ENCODE peak calls at places on chromosomes 7 and 10, in seven cellular contexts. R is dorsolateral prefrontal cortex, G is pancreas, V is IMR-90, U is hepatocyte, Z is A549, Q is thoracic aorta. B is an unnamed sample.

GRCh38 chr7:98562336-98563182 is 54.5 kb upstream of the NPTX2 start:
- DNase-seq in Z (no peak), Q (no peak), G (no peak), U (no peak), V (no peak), R (no peak), B (no peak)

GRCh38 chr10:3225589-3225988 is 53.0 kb upstream of the PITRM1 start:
- DNase-seq in Q (no peak), Z (no peak), G (no peak), V (peak; percentile 69), U (no peak), R (no peak), B (no peak)

GRCh38 chr7:78090616-78091015 is 292.0 kb downstream of the PHTF2 start:
- DNase-seq in Q (no peak), Z (no peak), G (no peak), U (no peak), R (no peak), V (peak; percentile 16), B (no peak)

GRCh38 chr10:74929197-74929596 is 102.8 kb downstream of the KAT6B start:
- DNase-seq in R (no peak), U (no peak), V (peak; percentile 71), Q (no peak), G (no peak), Z (no peak), B (no peak)

GRCh38 chr10:43390791-43391190 is 18.2 kb downstream of the HNRNPF start:
- DNase-seq in U (peak; percentile 54), R (no peak), Z (no peak), Q (no peak), G (no peak), V (peak; percentile 49), B (no peak)

GRCh38 chr10:78464856-78465221 is 431.2 kb downstream of the RPS24 start:
- DNase-seq in Q (no peak), Z (no peak), R (no peak), G (no peak), U (no peak), V (no peak), B (no peak)

GRCh38 chr7:137994091-137994688 is 7.7 kb downstream of the CREB3L2 start:
- DNase-seq in Q (no peak), U (peak; percentile 54), R (no peak), Z (no peak), V (no peak), G (no peak), B (no peak)

GRCh38 chr7:17939670-17940301 is 508 bp downstream of the SNX13 start:
- DNase-seq in R (no peak), Q (peak; percentile 4), G (peak; percentile 59), Z (peak; percentile 50), V (peak; percentile 23), U (peak; percentile 58), B (peak; percentile 80)

GRCh38 chr7:156942708-156943090 is 6.8 kb upstream of the NOM1 start:
- DNase-seq in Z (no peak), R (no peak), V (no peak), G (peak; percentile 45), U (no peak), Q (no peak), B (no peak)

GRCh38 chr7:26584964-26585650 is 279.3 kb downstream of the SKAP2 start:
- DNase-seq in R (no peak), Q (no peak), G (no peak), Z (no peak), U (peak; percentile 28), V (no peak), B (no peak)

GRCh38 chr7:159012353-159013069 is 132.2 kb downstream of the VIPR2 start:
- DNase-seq in U (peak; percentile 62), Z (no peak), V (no peak), G (peak; percentile 53), R (peak; percentile 22), Q (no peak), B (peak; percentile 70)

GRCh38 chr10:22682237-22683192 is 31.9 kb downstream of the PIP4K2A start:
- DNase-seq in U (no peak), Q (no peak), Z (peak; percentile 24), G (no peak), R (no peak), V (peak; percentile 58), B (peak; percentile 51)

GRCh38 chr7:30926323-30926722 is 14.7 kb downstream of the AQP1 start:
- DNase-seq in Q (no peak), V (no peak), Z (no peak), G (peak; percentile 12), R (peak; percentile 12), U (no peak), B (no peak)

GRCh38 chr7:80185571-80185970 is 50.9 kb downstream of the GNAI1 start:
- DNase-seq in V (no peak), Q (no peak), G (no peak), Z (no peak), U (no peak), R (no peak), B (no peak)

GRCh38 chr7:139490130-139490529 is 6.7 kb upstream of the KLRG2 start:
- DNase-seq in U (no peak), G (peak; percentile 90), R (no peak), Z (no peak), Q (no peak), V (no peak), B (no peak)

GRCh38 chr10:98097611-98098010 is 36.8 kb upstream of the R3HCC1L start:
- DNase-seq in R (no peak), G (no peak), Q (no peak), Z (no peak), V (no peak), U (no peak), B (no peak)

GRCh38 chr10:77279207-77279606 is 358.4 kb downstream of the KCNMA1 start:
- DNase-seq in V (peak; percentile 55), R (peak; percentile 23), G (peak; percentile 21), U (no peak), Z (no peak), Q (peak; percentile 22), B (no peak)

GRCh38 chr10:111360260-111360925 is 283.6 kb downstream of the ADRA2A start:
- DNase-seq in V (no peak), G (peak; percentile 53), U (peak; percentile 60), Q (no peak), Z (no peak), R (no peak), B (peak; percentile 32)

GRCh38 chr7:85023066-85023687 is 163.7 kb downstream of the SEMA3D start:
- DNase-seq in V (peak; percentile 58), R (no peak), Z (no peak), U (peak; percentile 67), G (no peak), Q (no peak), B (no peak)
- TF ChIP-seq CTCF in V (peak; percentile 78), R (peak; percentile 81), Z (peak; percentile 92), U (peak; percentile 76), G (peak; percentile 29), Q (peak; percentile 71), B (peak; percentile 45)

GRCh38 chr7:116501425-116502167 is 2.1 kb downstream of the CAV2 start:
- DNase-seq in U (peak; percentile 35), Z (peak; percentile 33), Q (no peak), R (no peak), G (peak; percentile 46), V (peak; percentile 76), B (no peak)

GRCh38 chr7:116500071-116500853 is 724 bp downstream of the CAV2 start:
- DNase-seq in V (peak; percentile 50), U (peak; percentile 42), G (no peak), Q (no peak), R (no peak), Z (no peak), B (no peak)

GRCh38 chr7:116503835-116504234 is 4.3 kb downstream of the CAV2 start:
- DNase-seq in Z (no peak), G (no peak), R (no peak), U (no peak), V (no peak), Q (no peak), B (no peak)

GRCh38 chr7:116505278-116505677 is 5.7 kb downstream of the CAV2 start:
- DNase-seq in R (no peak), Z (no peak), U (no peak), G (no peak), V (no peak), Q (no peak), B (no peak)

DNA sequence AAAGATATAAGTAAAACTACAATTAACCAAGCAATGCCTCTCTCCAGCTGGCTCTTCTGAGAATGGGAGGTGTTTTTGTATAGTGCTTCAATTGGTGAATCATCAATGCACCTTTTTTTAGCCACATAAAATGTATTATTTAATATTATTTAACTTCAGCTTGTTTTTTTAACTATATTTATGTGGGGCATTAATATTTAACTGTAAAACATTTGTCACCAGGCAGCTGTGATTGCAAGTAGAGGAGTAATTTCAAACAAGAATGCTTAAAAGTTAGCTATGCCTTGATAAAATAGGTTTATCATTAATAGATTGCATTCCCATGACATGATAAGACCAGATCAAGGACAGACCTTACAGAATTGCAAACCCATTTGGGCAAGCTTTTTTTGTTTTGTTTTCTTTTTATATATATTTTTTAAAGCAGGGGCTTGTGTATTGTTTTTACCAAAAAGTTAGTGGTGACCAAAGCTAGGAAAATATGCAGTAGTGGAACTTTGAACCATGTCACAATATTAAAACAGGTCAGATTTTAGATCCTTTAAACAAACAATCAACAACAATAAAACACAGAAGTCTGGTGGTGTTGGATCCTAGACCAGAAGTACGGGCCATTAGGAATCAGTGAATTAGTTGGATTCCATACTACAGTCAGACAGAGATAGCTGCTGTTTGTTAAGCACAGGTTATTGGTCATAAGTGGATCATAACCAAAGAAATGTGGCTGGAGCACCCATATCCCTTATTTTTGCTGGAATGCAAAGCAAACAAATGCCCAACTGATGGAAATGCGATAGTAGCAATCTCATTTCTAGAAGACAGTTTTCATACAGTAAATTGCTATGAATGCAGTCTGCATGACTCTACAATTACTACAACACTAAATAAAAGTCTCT is 2.9 kb downstream of the CAV2 start:
- DNase-seq in G (no peak), R (no peak), V (no peak), U (no peak), Q (no peak), Z (peak; percentile 35), B (no peak)
- H3K4me3 ChIP-seq in G (no peak overlapping the region), R (no peak overlapping the region), V (peak overlapping the region; percentile 88), U (no peak overlapping the region), Q (peak overlapping the region; percentile 96), Z (peak overlapping the region; percentile 71), B (peak overlapping the region; percentile 60)

GRCh38 chr10:69377191-69377590 is 39.5 kb downstream of the TACR2 start:
- DNase-seq in R (no peak), G (no peak), Z (no peak), U (no peak), Q (no peak), V (no peak), B (no peak)

GRCh38 chr10:69375307-69376151 is 41.2 kb downstream of the TACR2 start:
- DNase-seq in V (no peak), U (no peak), G (peak; percentile 48), Z (no peak), Q (no peak), R (peak; percentile 43), B (no peak)

GRCh38 chr10:69374242-69374641 is 42.5 kb downstream of the TACR2 start:
- DNase-seq in U (no peak), V (no peak), G (no peak), R (no peak), Z (no peak), Q (no peak), B (no peak)

GRCh38 chr10:69376662-69377061 is 40.1 kb downstream of the TACR2 start:
- DNase-seq in Q (no peak), R (no peak), V (no peak), Z (no peak), U (no peak), G (no peak), B (no peak)

GRCh38 chr10:69374931-69375306 is 41.8 kb downstream of the TACR2 start:
- DNase-seq in V (no peak), G (no peak), U (no peak), Z (no peak), R (no peak), Q (no peak), B (no peak)
- H3K27ac ChIP-seq in V (no peak overlapping the region), G (peak overlapping the region; percentile 44), U (no peak overlapping the region), Z (no peak overlapping the region), R (peak overlapping the region; percentile 73), Q (peak overlapping the region; percentile 43), B (no peak overlapping the region)

GRCh38 chr7:42400961-42401360 is 164.0 kb upstream of the GLI3 start:
- DNase-seq in Q (no peak), Z (no peak), R (no peak), U (no peak), G (no peak), V (no peak), B (no peak)
- TF ChIP-seq CTCF in Q (no peak), Z (no peak), R (no peak), U (no peak), G (no peak), V (no peak), B (no peak)